ENCODE peak calls at places on chromosomes 3 and 15, in six cellular contexts. P, F, I, L, Y and Z are unnamed samples.

GRCh38 chr3:44478055-44478468 is 592 bp upstream of the ZNF445 start:
- DNase-seq in P (no peak), F (no peak), I (no peak), L (no peak), Y (no peak), Z (no peak)

GRCh38 chr15:101047301-101047781 is 128.2 kb downstream of the LRRK1 start:
- DNase-seq in P (peak; percentile 41), F (no peak), I (peak; percentile 27), L (no peak), Y (peak; percentile 77), Z (peak; percentile 47)

GRCh38 chr3:171459942-171460225 is 321 bp downstream of the TNIK start:
- DNase-seq in P (no peak), F (no peak), I (no peak), L (peak; percentile 60), Y (no peak), Z (no peak)

GRCh38 chr3:64306745-64307144 is 81.5 kb upstream of the PRICKLE2 start:
- DNase-seq in P (no peak), F (no peak), I (no peak), L (no peak), Y (no peak), Z (no peak)

GRCh38 chr15:38535451-38536200 is 29.0 kb downstream of the RASGRP1 start:
- DNase-seq in P (no peak), F (no peak), I (peak; percentile 62), L (no peak), Y (no peak), Z (peak; percentile 62)

GRCh38 chr15:34964277-34964676 is 5.3 kb downstream of the AQR start:
- DNase-seq in P (no peak), F (no peak), I (no peak), L (no peak), Y (no peak), Z (no peak)

GRCh38 chr3:141313091-141313683 is 55.1 kb upstream of the ZBTB38 start:
- DNase-seq in P (no peak), F (no peak), I (no peak), L (no peak), Y (no peak), Z (no peak)

GRCh38 chr3:8972614-8973013 is 9.3 kb upstream of the RAD18 start:
- DNase-seq in P (no peak), F (no peak), I (no peak), L (no peak), Y (no peak), Z (peak; percentile 82)

GRCh38 chr3:187738089-187738399 is 7.2 kb downstream of the BCL6 start:
- DNase-seq in P (no peak), F (no peak), I (no peak), L (peak; percentile 23), Y (no peak), Z (no peak)

GRCh38 chr15:70672081-70672480 is 91.3 kb downstream of the UACA start:
- DNase-seq in P (no peak), F (peak; percentile 51), I (no peak), L (no peak), Y (no peak), Z (no peak)

GRCh38 chr3:187130346-187131066 is 8.8 kb downstream of the RPL39L start:
- DNase-seq in P (no peak), F (no peak), I (no peak), L (no peak), Y (no peak), Z (no peak)

GRCh38 chr3:99410789-99411311 is 227.5 kb upstream of the COL8A1 start:
- DNase-seq in P (no peak), F (peak; percentile 48), I (no peak), L (no peak), Y (no peak), Z (no peak)

GRCh38 chr3:191111722-191112121 is 87.3 kb upstream of the OSTN start:
- DNase-seq in P (no peak), F (no peak), I (no peak), L (no peak), Y (no peak), Z (no peak)

GRCh38 chr15:79166311-79166955 is 75.9 kb upstream of the RASGRF1 start:
- DNase-seq in P (peak; percentile 27), F (no peak), I (no peak), L (no peak), Y (no peak), Z (peak; percentile 88)

GRCh38 chr15:33113666-33114483 is 80.6 kb downstream of the FMN1 start:
- DNase-seq in P (no peak), F (no peak), I (no peak), L (no peak), Y (no peak), Z (no peak)